ENCODE peak calls at places on chromosomes 11 and 22, in nine cellular contexts. One of them, this sample, is unnamed.

GRCh38 chr11:76321340-76321739 is 59.6 kb downstream of the THAP12 start:
- DNase-seq in CD4-positive, CD25-positive, alpha-beta regulatory T cell: no peak
- DNase-seq in NCI-H2029 treated with DMSO at 0.1 percent for 48 hours: no peak
- DNase-seq in T47D: no peak
- DNase-seq in pancreas: peak; percentile 54
- DNase-seq in PC-3: no peak
- DNase-seq in NCI-H1092: no peak
- DNase-seq in naive thymus-derived CD8-positive, alpha-beta T cell: no peak
- DNase-seq in stimulated activated CD4-positive, alpha-beta T cell treated with anti-CD3 and anti-CD28 coated beads, Interleukin-2, amount 100 ng/mL, for 48 hours: no peak
- DNase-seq in this sample: no peak

GRCh38 chr11:61482513-61482912 is 26.0 kb upstream of the LRRC10B start:
- DNase-seq in CD4-positive, CD25-positive, alpha-beta regulatory T cell: no peak
- DNase-seq in naive thymus-derived CD8-positive, alpha-beta T cell: no peak
- DNase-seq in pancreas: no peak
- DNase-seq in T47D: no peak
- DNase-seq in NCI-H1092: no peak
- DNase-seq in stimulated activated CD4-positive, alpha-beta T cell treated with anti-CD3 and anti-CD28 coated beads, Interleukin-2, amount 100 ng/mL, for 48 hours: peak; percentile 37
- DNase-seq in PC-3: peak; percentile 37
- DNase-seq in NCI-H2029 treated with DMSO at 0.1 percent for 48 hours: no peak
- DNase-seq in this sample: no peak

GRCh38 chr22:28798810-28799124 is 1.6 kb downstream of the XBP1 start:
- DNase-seq in naive thymus-derived CD8-positive, alpha-beta T cell: no peak
- DNase-seq in PC-3: no peak
- DNase-seq in stimulated activated CD4-positive, alpha-beta T cell treated with anti-CD3 and anti-CD28 coated beads, Interleukin-2, amount 100 ng/mL, for 48 hours: no peak
- DNase-seq in T47D: no peak
- DNase-seq in pancreas: no peak
- DNase-seq in NCI-H2029 treated with DMSO at 0.1 percent for 48 hours: no peak
- DNase-seq in NCI-H1092: no peak
- DNase-seq in CD4-positive, CD25-positive, alpha-beta regulatory T cell: no peak
- DNase-seq in this sample: no peak

GRCh38 chr22:40022536-40023225 is 27.9 kb downstream of the FAM83F start:
- DNase-seq in NCI-H2029 treated with DMSO at 0.1 percent for 48 hours: no peak
- DNase-seq in naive thymus-derived CD8-positive, alpha-beta T cell: no peak
- DNase-seq in pancreas: no peak
- DNase-seq in NCI-H1092: no peak
- DNase-seq in T47D: no peak
- DNase-seq in CD4-positive, CD25-positive, alpha-beta regulatory T cell: no peak
- DNase-seq in PC-3: no peak
- DNase-seq in stimulated activated CD4-positive, alpha-beta T cell treated with anti-CD3 and anti-CD28 coated beads, Interleukin-2, amount 100 ng/mL, for 48 hours: no peak
- DNase-seq in this sample: no peak

GRCh38 chr11:46036969-46037368 is 84.3 kb downstream of the PHF21A start:
- DNase-seq in pancreas: no peak
- DNase-seq in stimulated activated CD4-positive, alpha-beta T cell treated with anti-CD3 and anti-CD28 coated beads, Interleukin-2, amount 100 ng/mL, for 48 hours: no peak
- DNase-seq in naive thymus-derived CD8-positive, alpha-beta T cell: no peak
- DNase-seq in PC-3: no peak
- DNase-seq in NCI-H2029 treated with DMSO at 0.1 percent for 48 hours: no peak
- DNase-seq in T47D: no peak
- DNase-seq in NCI-H1092: no peak
- DNase-seq in CD4-positive, CD25-positive, alpha-beta regulatory T cell: no peak
- DNase-seq in this sample: no peak

GRCh38 chr11:61927501-61927900 is 10.1 kb upstream of the RAB3IL1 start:
- DNase-seq in pancreas: no peak
- DNase-seq in PC-3: no peak
- DNase-seq in T47D: no peak
- DNase-seq in CD4-positive, CD25-positive, alpha-beta regulatory T cell: no peak
- DNase-seq in naive thymus-derived CD8-positive, alpha-beta T cell: no peak
- DNase-seq in NCI-H2029 treated with DMSO at 0.1 percent for 48 hours: no peak
- DNase-seq in stimulated activated CD4-positive, alpha-beta T cell treated with anti-CD3 and anti-CD28 coated beads, Interleukin-2, amount 100 ng/mL, for 48 hours: no peak
- DNase-seq in NCI-H1092: no peak
- DNase-seq in this sample: no peak

GRCh38 chr22:37604875-37605274 is 3.8 kb upstream of the GGA1 start:
- DNase-seq in pancreas: no peak
- DNase-seq in T47D: no peak
- DNase-seq in CD4-positive, CD25-positive, alpha-beta regulatory T cell: peak; percentile 73
- DNase-seq in NCI-H2029 treated with DMSO at 0.1 percent for 48 hours: no peak
- DNase-seq in stimulated activated CD4-positive, alpha-beta T cell treated with anti-CD3 and anti-CD28 coated beads, Interleukin-2, amount 100 ng/mL, for 48 hours: no peak
- DNase-seq in NCI-H1092: no peak
- DNase-seq in naive thymus-derived CD8-positive, alpha-beta T cell: peak; percentile 41
- DNase-seq in PC-3: no peak
- DNase-seq in this sample: peak; percentile 80

GRCh38 chr11:119759324-119759723 is 30.3 kb upstream of the NECTIN1 start:
- DNase-seq in CD4-positive, CD25-positive, alpha-beta regulatory T cell: no peak
- DNase-seq in NCI-H2029 treated with DMSO at 0.1 percent for 48 hours: no peak
- DNase-seq in PC-3: peak; percentile 65
- DNase-seq in naive thymus-derived CD8-positive, alpha-beta T cell: no peak
- DNase-seq in pancreas: no peak
- DNase-seq in NCI-H1092: no peak
- DNase-seq in T47D: no peak
- DNase-seq in stimulated activated CD4-positive, alpha-beta T cell treated with anti-CD3 and anti-CD28 coated beads, Interleukin-2, amount 100 ng/mL, for 48 hours: no peak
- DNase-seq in this sample: no peak

GRCh38 chr11:81967242-81967641 is 766.4 kb downstream of the FAM181B start:
- DNase-seq in T47D: no peak
- DNase-seq in PC-3: no peak
- DNase-seq in NCI-H1092: no peak
- DNase-seq in CD4-positive, CD25-positive, alpha-beta regulatory T cell: no peak
- DNase-seq in naive thymus-derived CD8-positive, alpha-beta T cell: no peak
- DNase-seq in pancreas: no peak
- DNase-seq in NCI-H2029 treated with DMSO at 0.1 percent for 48 hours: no peak
- DNase-seq in stimulated activated CD4-positive, alpha-beta T cell treated with anti-CD3 and anti-CD28 coated beads, Interleukin-2, amount 100 ng/mL, for 48 hours: no peak
- DNase-seq in this sample: no peak

GRCh38 chr11:67483901-67484665 is 1.3 kb downstream of the AIP start:
- DNase-seq in NCI-H1092: no peak
- DNase-seq in NCI-H2029 treated with DMSO at 0.1 percent for 48 hours: no peak
- DNase-seq in CD4-positive, CD25-positive, alpha-beta regulatory T cell: peak; percentile 84
- DNase-seq in PC-3: no peak
- DNase-seq in T47D: no peak
- DNase-seq in pancreas: peak; percentile 46
- DNase-seq in naive thymus-derived CD8-positive, alpha-beta T cell: no peak
- DNase-seq in stimulated activated CD4-positive, alpha-beta T cell treated with anti-CD3 and anti-CD28 coated beads, Interleukin-2, amount 100 ng/mL, for 48 hours: peak; percentile 30
- DNase-seq in this sample: peak; percentile 83

This sample was measured in naive thymus-derived CD4-positive, alpha-beta T cell.